ENCODE peak calls at places on chromosome 19, in seven cellular contexts. O is GM23338, N is neural crest cell, Z is astrocyte, K is WTC11, E is lower leg skin, C is astrocyte of the spinal cord. I is an unnamed sample.

GRCh38 chr19:33621811-33622504 is at the start of gene CHST8:
- DNase-seq in O (peak; percentile 82), N (peak; percentile 61), Z (peak; percentile 18), K (peak; percentile 78), E (no peak), C (no peak), I (no peak)

GRCh38 chr19:53991224-53992113 is at the start of gene CACNG6:
- DNase-seq in O (peak; percentile 86), N (peak; percentile 44), Z (no peak), K (peak; percentile 69), E (no peak), C (no peak), I (no peak)

GRCh38 chr19:50975766-50976165 is 6.4 kb upstream of the KLK6 start:
- DNase-seq in O (peak; percentile 74), N (no peak), Z (no peak), K (peak; percentile 53), E (no peak), C (no peak), I (peak; percentile 9)

GRCh38 chr19:49973987-49974386 is 13.0 kb upstream of the SIGLEC11 start:
- DNase-seq in O (no peak), N (no peak), Z (no peak), K (no peak), E (peak; percentile 43), C (no peak), I (no peak)

GRCh38 chr19:27765912-27766725 is 1446.8 kb downstream of the UQCRFS1 start:
- DNase-seq in O (no peak), N (no peak), Z (no peak), K (no peak), E (no peak), C (no peak), I (no peak)

GRCh38 chr19:33953592-33953991 is 156.9 kb downstream of the KCTD15 start:
- DNase-seq in O (peak; percentile 25), N (no peak), Z (no peak), K (no peak), E (no peak), C (no peak), I (no peak)

GRCh38 chr19:45339629-45340028 is 921 bp upstream of the KLC3 start:
- DNase-seq in O (no peak), N (no peak), Z (no peak), K (no peak), E (no peak), C (no peak), I (no peak)

GRCh38 chr19:4327252-4327876 is 11.3 kb downstream of the STAP2 start:
- DNase-seq in O (peak; percentile 99), N (peak; percentile 61), Z (no peak), K (peak; percentile 99), E (no peak), C (peak; percentile 63), I (no peak)

GRCh38 chr19:40365010-40365409 is 16.5 kb downstream of the PLD3 start:
- DNase-seq in O (no peak), N (no peak), Z (no peak), K (no peak), E (no peak), C (no peak), I (no peak)

GRCh38 chr19:4075373-4075772 is 8.7 kb upstream of the ZBTB7A start:
- DNase-seq in O (no peak), N (no peak), Z (no peak), K (no peak), E (no peak), C (no peak), I (no peak)

GRCh38 chr19:4057913-4058695 is 8.6 kb downstream of the ZBTB7A start:
- DNase-seq in O (peak; percentile 1), N (no peak), Z (peak; percentile 76), K (no peak), E (peak; percentile 89), C (peak; percentile 79), I (peak; percentile 96)

GRCh38 chr19:12137541-12137940 is 2.6 kb downstream of the ZNF20 start:
- DNase-seq in O (peak; percentile 73), N (no peak), Z (no peak), K (peak; percentile 15), E (no peak), C (no peak), I (no peak)

GRCh38 chr19:14315433-14315832 is 65.8 kb upstream of the ADGRE5 start:
- DNase-seq in O (no peak), N (no peak), Z (no peak), K (no peak), E (no peak), C (no peak), I (no peak)
- TF ChIP-seq CTCF in O (peak; percentile 16), N (no peak), Z (peak; percentile 6), K (no peak), E (no peak), C (peak; percentile 20), I (no peak)

GRCh38 chr19:18847516-18848463 is 16.0 kb downstream of the UPF1 start:
- DNase-seq in O (no peak), N (no peak), Z (no peak), K (no peak), E (peak; percentile 39), C (no peak), I (no peak)
- TF ChIP-seq CTCF in O (no peak), N (no peak), Z (no peak), K (peak; percentile 10), E (no peak), C (no peak), I (no peak)

GRCh38 chr19:57382806-57383488 is 6.7 kb upstream of the ZNF548 start:
- DNase-seq in O (no peak), N (no peak), Z (no peak), K (no peak), E (no peak), C (no peak), I (no peak)
- TF ChIP-seq CTCF in O (no peak), N (no peak), Z (no peak), K (no peak), E (no peak), C (no peak), I (no peak)

GRCh38 chr19:16623576-16623975 is 4.4 kb downstream of the MED26 start:
- DNase-seq in O (no peak), N (no peak), Z (no peak), K (no peak), E (no peak), C (no peak), I (no peak)
- TF ChIP-seq CTCF in O (no peak), N (no peak), Z (no peak), K (no peak), E (no peak), C (no peak), I (no peak)

DNA sequence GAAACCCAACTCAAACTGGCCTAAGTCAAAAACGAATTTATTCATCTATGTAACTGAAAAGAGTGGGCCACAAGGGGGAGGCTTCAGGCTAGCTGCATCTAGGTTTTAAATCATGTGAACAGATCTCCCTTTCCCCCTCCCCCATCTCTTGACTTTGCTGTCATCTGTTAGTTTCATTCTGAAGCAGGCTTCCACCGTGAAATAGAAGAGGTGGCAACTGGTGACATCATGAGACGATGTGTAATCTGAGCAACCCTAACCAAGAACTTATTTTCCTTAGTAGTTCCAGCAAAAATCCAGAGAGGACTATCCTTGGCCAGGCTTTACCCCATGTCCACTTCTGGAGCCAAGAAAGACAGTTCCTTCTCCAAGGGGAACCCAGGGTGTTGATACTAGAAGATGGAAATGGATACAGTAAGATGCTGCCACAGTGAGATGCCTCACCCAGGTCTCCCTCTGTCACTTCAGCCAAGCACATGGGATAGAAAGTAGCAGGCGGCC is 9.4 kb downstream of the SAMD4B start:
- DNase-seq in O (no peak), N (no peak), Z (no peak), K (no peak), E (no peak), C (peak; percentile 5), I (no peak)
- TF ChIP-seq CTCF in O (no peak), N (no peak), Z (no peak), K (no peak), E (no peak), C (no peak), I (no peak)

GRCh38 chr19:5504115-5504514 is 48.9 kb downstream of the ZNRF4 start:
- DNase-seq in O (peak; percentile 56), N (no peak), Z (no peak), K (peak; percentile 49), E (no peak), C (no peak), I (no peak)
- TF ChIP-seq CTCF in O (peak; percentile 66), N (peak; percentile 20), Z (no peak), K (no peak), E (no peak), C (peak; percentile 18), I (no peak)

GRCh38 chr19:41570639-41571112 is 5.3 kb upstream of the CEACAM21 start:
- DNase-seq in O (peak; percentile 94), N (peak; percentile 68), Z (peak; percentile 8), K (peak; percentile 87), E (peak; percentile 61), C (peak; percentile 53), I (peak; percentile 82)
- TF ChIP-seq CTCF in O (peak; percentile 94), N (peak; percentile 80), Z (peak; percentile 68), K (peak; percentile 87), E (no peak), C (peak; percentile 96), I (peak; percentile 94)

I was measured in MCF 10A.